ENCODE peak calls at places on chromosomes 4 and X, in nine cellular contexts. T is stimulated activated CD4-positive, alpha-beta T cell treated with anti-CD3 and anti-CD28 coated beads, Interleukin-15, amount 100 ng/mL, for 24 hours; Z is fibroblast of pulmonary artery; K is HTR-8/SVneo; S is HCT116; J is amygdala; Q is lower leg skin; M is neural crest cell; L is left ventricle myocardium inferior. F is an unnamed sample.

GRCh38 chr4:620851-621261 is 4.5 kb upstream of the PDE6B start:
- DNase-seq in L (no peak), Q (peak; percentile 78), K (no peak), T (no peak), M (no peak), J (no peak), Z (no peak), S (no peak), F (no peak)

GRCh38 chrX:124737771-124738170 is 391.4 kb downstream of the SH2D1A start:
- DNase-seq in Z (no peak), M (no peak), L (no peak), Q (no peak), J (no peak), K (no peak), S (no peak), T (no peak), F (no peak)

GRCh38 chr4:25878676-25879075 is 15.9 kb upstream of the SEL1L3 start:
- DNase-seq in K (no peak), Q (no peak), J (no peak), L (no peak), S (no peak), M (no peak), T (no peak), Z (no peak), F (no peak)

GRCh38 chrX:57155171-57155570 is 18.0 kb upstream of the SPIN2A start:
- DNase-seq in Z (no peak), K (no peak), Q (no peak), J (no peak), M (no peak), S (no peak), T (no peak), L (no peak), F (no peak)

GRCh38 chr4:75892508-75892907 is 9.7 kb downstream of the PPEF2 start:
- DNase-seq in Z (no peak), S (peak; percentile 33), Q (peak; percentile 49), L (no peak), J (no peak), M (no peak), T (peak; percentile 18), K (no peak), F (no peak)

GRCh38 chr4:119244344-119244743 is 31.8 kb downstream of the USP53 start:
- DNase-seq in Z (no peak), J (no peak), K (no peak), S (no peak), M (no peak), Q (no peak), L (no peak), T (no peak), F (no peak)

GRCh38 chr4:80201326-80202151 is 4.2 kb downstream of the PRDM8 start:
- DNase-seq in Z (peak; percentile 54), Q (no peak), J (peak; percentile 63), S (no peak), L (peak; percentile 48), K (no peak), T (peak; percentile 72), M (no peak), F (peak; percentile 62)

GRCh38 chr4:109164011-109164410 is 138.4 kb downstream of the COL25A1 start:
- DNase-seq in L (no peak), J (no peak), S (no peak), Q (no peak), K (no peak), M (no peak), T (no peak), Z (peak; percentile 60), F (peak; percentile 49)

GRCh38 chr4:13455411-13455810 is 28.7 kb downstream of the RAB28 start:
- DNase-seq in Z (peak; percentile 13), S (no peak), Q (no peak), M (no peak), J (no peak), L (no peak), K (no peak), T (no peak), F (peak; percentile 51)

GRCh38 chr4:108443585-108443984 is 176.8 kb upstream of the RPL34 start:
- DNase-seq in K (no peak), Q (no peak), T (no peak), L (no peak), Z (no peak), J (no peak), M (no peak), S (no peak), F (no peak)

GRCh38 chr4:13530823-13531608 is 13.3 kb downstream of the NKX3-2 start:
- DNase-seq in S (no peak), K (no peak), J (no peak), L (no peak), T (no peak), Q (peak; percentile 80), Z (no peak), M (no peak), F (no peak)

GRCh38 chr4:2812985-2813384 is 20.1 kb downstream of the SH3BP2 start:
- DNase-seq in M (no peak), T (peak; percentile 51), K (no peak), S (no peak), Q (no peak), J (no peak), Z (no peak), L (no peak), F (no peak)

GRCh38 chr4:161791796-161792556 is 371.8 kb downstream of the FSTL5 start:
- DNase-seq in J (no peak), K (no peak), T (no peak), M (no peak), S (no peak), L (no peak), Q (no peak), Z (no peak), F (no peak)

GRCh38 chr4:5755161-5755560 is 44.2 kb downstream of the EVC start:
- DNase-seq in Z (no peak), J (no peak), L (no peak), T (no peak), K (no peak), Q (peak; percentile 40), S (no peak), M (no peak), F (no peak)

GRCh38 chr4:140935259-140935658 is 179.1 kb upstream of the TBC1D9 start:
- DNase-seq in Q (no peak), M (no peak), T (no peak), K (peak; percentile 38), Z (peak; percentile 28), L (no peak), J (no peak), S (no peak), F (peak; percentile 31)

GRCh38 chr4:174292473-174292872 is 8.8 kb downstream of the CEP44 start:
- DNase-seq in S (no peak), Z (no peak), L (no peak), J (no peak), K (no peak), M (no peak), Q (no peak), T (no peak), F (no peak)

GRCh38 chr4:106704253-106704870 is 331.8 kb downstream of the DKK2 start:
- DNase-seq in T (no peak), K (no peak), M (no peak), L (no peak), S (no peak), Q (no peak), Z (no peak), J (no peak), F (peak; percentile 43)

GRCh38 chr4:1296324-1297022 is 6.8 kb downstream of the MAEA start:
- DNase-seq in L (no peak), Z (no peak), M (no peak), T (no peak), K (no peak), J (no peak), Q (peak; percentile 76), S (no peak), F (no peak)

GRCh38 chr4:69999420-69999819 is 3.7 kb downstream of the STATH start:
- DNase-seq in K (no peak), T (no peak), J (no peak), M (no peak), L (no peak), Z (peak; percentile 19), S (no peak), Q (no peak), F (no peak)

GRCh38 chr4:2827874-2828751 is 15.5 kb upstream of the ADD1 start:
- DNase-seq in S (no peak), Q (peak; percentile 84), Z (no peak), K (no peak), L (peak; percentile 10), T (no peak), J (no peak), M (no peak), F (no peak)

GRCh38 chr4:156734965-156735895 is 236.4 kb downstream of the PDGFC start:
- DNase-seq in J (no peak), Q (no peak), Z (no peak), T (no peak), S (no peak), L (no peak), K (no peak), M (no peak), F (peak; percentile 49)

GRCh38 chr4:140149851-140150635 is 3.9 kb downstream of the MAML3 start:
- DNase-seq in Q (peak; percentile 97), L (peak; percentile 74), M (peak; percentile 36), K (peak; percentile 41), J (peak; percentile 9), T (peak; percentile 73), S (peak; percentile 38), Z (peak; percentile 42), F (peak; percentile 47)

GRCh38 chrX:18855919-18856644 is 127.8 kb downstream of the PHKA2 start:
- DNase-seq in M (no peak), T (no peak), L (no peak), J (no peak), S (no peak), K (no peak), Q (no peak), Z (peak; percentile 22), F (peak; percentile 21)

GRCh38 chrX:78593701-78594100 is 65.4 kb downstream of the RTL3 start:
- DNase-seq in Q (no peak), K (no peak), T (no peak), L (no peak), J (no peak), S (no peak), M (no peak), Z (no peak), F (no peak)

GRCh38 chr4:176044589-176044951 is 21.1 kb upstream of the WDR17 start:
- DNase-seq in Q (no peak), M (no peak), S (no peak), K (no peak), T (no peak), L (no peak), J (no peak), Z (peak; percentile 17), F (peak; percentile 37)

GRCh38 chr4:1890979-1891378 is 19.8 kb downstream of the NSD2 start:
- DNase-seq in T (no peak), Q (no peak), K (no peak), S (no peak), Z (no peak), L (no peak), J (no peak), M (no peak), F (no peak)

GRCh38 chr4:101753702-101754101 is 36.8 kb upstream of the BANK1 start:
- DNase-seq in M (no peak), L (no peak), T (no peak), Q (no peak), K (no peak), J (no peak), Z (peak; percentile 72), S (no peak), F (peak; percentile 75)

GRCh38 chr4:113146876-113147358 is 97.5 kb downstream of the ANK2 start:
- DNase-seq in T (no peak), J (no peak), Q (no peak), M (no peak), Z (no peak), K (no peak), S (no peak), L (no peak), F (peak; percentile 26)

GRCh38 chr4:2934077-2934812 is 29.0 kb downstream of the NOP14 start:
- DNase-seq in K (no peak), J (no peak), T (peak; percentile 71), Q (peak; percentile 96), S (no peak), M (peak; percentile 30), Z (peak; percentile 57), L (peak; percentile 68), F (peak; percentile 68)

GRCh38 chr4:101699441-101700117 is 91.0 kb upstream of the BANK1 start:
- DNase-seq in S (no peak), J (no peak), M (no peak), Q (no peak), K (no peak), L (no peak), T (no peak), Z (no peak), F (no peak)

GRCh38 chr4:74423101-74423500 is 21.8 kb upstream of the AREG start:
- DNase-seq in L (peak; percentile 51), Z (peak; percentile 91), K (no peak), T (no peak), Q (no peak), J (no peak), S (no peak), M (no peak), F (peak; percentile 24)